ENCODE peak calls at places on chromosomes 1 and 21, in four cellular contexts. F is K562, L is HepG2, T is GM12878. Q is an unnamed sample.

GRCh38 chr1:109307363-109308021 is 681 bp upstream of the MYBPHL start:
- DNase-seq in T (no peak), L (peak; percentile 34), F (no peak), Q (no peak)

GRCh38 chr1:3727042-3727824 is 25.0 kb upstream of the CCDC27 start:
- DNase-seq in F (peak; percentile 83), T (no peak), L (no peak), Q (no peak)

GRCh38 chr1:119475866-119476439 is 31.1 kb upstream of the HSD3B1 start:
- DNase-seq in F (peak; percentile 50), L (peak; percentile 46), T (no peak), Q (peak; percentile 67)

GRCh38 chr1:36530261-36530660 is 47.5 kb upstream of the CSF3R start:
- DNase-seq in F (no peak), T (no peak), L (no peak), Q (no peak)

GRCh38 chr1:231724876-231725647 is 98.5 kb downstream of the DISC1 start:
- DNase-seq in T (no peak), L (peak; percentile 57), F (peak; percentile 54), Q (peak; percentile 77)

GRCh38 chr1:119582801-119583200 is 65.3 kb downstream of the ZNF697 start:
- DNase-seq in L (peak; percentile 39), T (no peak), F (peak; percentile 29), Q (peak; percentile 71)

GRCh38 chr1:12435639-12436344 is 182.2 kb downstream of the DHRS3 start:
- DNase-seq in T (peak; percentile 85), L (no peak), F (no peak), Q (no peak)

GRCh38 chr1:216626394-216627067 is 96.7 kb downstream of the ESRRG start:
- DNase-seq in L (no peak), T (no peak), F (no peak), Q (no peak)

GRCh38 chr1:226979517-226980121 is 39.5 kb downstream of the COQ8A start:
- DNase-seq in T (no peak), F (no peak), L (no peak), Q (no peak)

GRCh38 chr1:58858344-58858673 is 74.5 kb upstream of the JUN start:
- DNase-seq in L (peak; percentile 64), F (no peak), T (peak; percentile 13), Q (no peak)

GRCh38 chr1:213656482-213656881 is 331.3 kb upstream of the PROX1 start:
- DNase-seq in L (peak; percentile 72), T (no peak), F (no peak), Q (no peak)

GRCh38 chr1:212647004-212647403 is 38.4 kb downstream of the ATF3 start:
- DNase-seq in F (no peak), T (no peak), L (no peak), Q (no peak)

GRCh38 chr1:227736814-227737432 is 1.7 kb downstream of the SNAP47 start:
- DNase-seq in L (no peak), F (no peak), T (no peak), Q (no peak)

GRCh38 chr1:58432813-58433668 is 113.5 kb downstream of the OMA1 start:
- DNase-seq in L (no peak), T (peak; percentile 17), F (no peak), Q (no peak)

GRCh38 chr1:10632691-10633090 is 157.9 kb downstream of the PEX14 start:
- DNase-seq in F (no peak), L (no peak), T (no peak), Q (no peak)

GRCh38 chr1:215824245-215824644 is 257.1 kb downstream of the KCTD3 start:
- DNase-seq in L (no peak), F (no peak), T (no peak), Q (no peak)

GRCh38 chr1:167722152-167722869 is 529 bp downstream of the MPZL1 start:
- DNase-seq in F (peak; percentile 79), T (no peak), L (peak; percentile 27), Q (no peak)

GRCh38 chr1:201606581-201606980 is 67.7 kb downstream of the NAV1 start:
- DNase-seq in T (no peak), L (no peak), F (no peak), Q (no peak)

GRCh38 chr1:165904948-165905347 is 77.5 kb downstream of the UCK2 start:
- DNase-seq in F (no peak), T (no peak), L (peak; percentile 72), Q (no peak)

GRCh38 chr1:100036718-100037664 is 67.2 kb downstream of the SLC35A3 start:
- DNase-seq in T (no peak), F (no peak), L (peak; percentile 48), Q (no peak)

GRCh38 chr1:15700510-15700909 is 16.4 kb downstream of the PLEKHM2 start:
- DNase-seq in L (no peak), F (no peak), T (no peak), Q (no peak)

GRCh38 chr21:33109574-33110339 is 39.8 kb downstream of the OLIG1 start:
- DNase-seq in L (no peak), T (no peak), F (peak; percentile 22), Q (peak; percentile 64)

GRCh38 chr21:42526379-42526727 is 12.7 kb downstream of the SLC37A1 start:
- DNase-seq in F (no peak), L (peak; percentile 75), T (no peak), Q (no peak)

GRCh38 chr1:208101661-208102431 is 142.3 kb downstream of the PLXNA2 start:
- DNase-seq in F (no peak), T (no peak), L (peak; percentile 75), Q (no peak)

GRCh38 chr1:216221260-216221700 is 202.0 kb downstream of the USH2A start:
- DNase-seq in T (peak; percentile 27), L (peak; percentile 61), F (no peak), Q (no peak)

GRCh38 chr1:32138965-32139364 is 31.1 kb downstream of the KPNA6 start:
- DNase-seq in F (no peak), T (no peak), L (peak; percentile 57), Q (no peak)

GRCh38 chr1:53340660-53341520 is 13.0 kb upstream of the LRP8 start:
- DNase-seq in L (no peak), F (no peak), T (no peak), Q (no peak)

DNA sequence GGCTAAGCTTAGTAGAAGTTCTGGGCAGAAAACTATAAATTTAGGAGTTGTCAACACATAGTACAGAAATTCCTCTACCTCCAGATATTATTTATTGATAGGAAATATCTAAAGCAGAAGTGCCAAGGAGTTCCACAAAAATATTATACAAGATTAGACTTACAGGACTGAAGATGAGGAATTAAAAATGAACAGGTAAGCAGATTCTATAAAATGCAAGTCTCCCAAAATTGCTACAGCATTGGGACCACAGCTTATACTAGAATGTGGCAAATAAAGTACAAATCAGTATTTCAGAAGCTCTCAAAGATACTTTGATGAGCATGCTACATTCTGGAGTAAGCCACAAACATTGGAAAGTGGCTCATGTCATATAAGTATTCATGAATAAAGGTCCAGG is 50.1 kb upstream of the CACYBP start:
- DNase-seq in F (no peak), L (no peak), T (no peak), Q (no peak)
- TF ChIP-seq GABPA in F (no peak), L (no peak), T (no peak), Q (no peak)

GRCh38 chr1:33420870-33421775 is 9.8 kb downstream of the PHC2 start:
- DNase-seq in F (no peak), L (no peak), T (no peak), Q (no peak)
- TF ChIP-seq GABPA in F (no peak), L (no peak), T (no peak), Q (no peak)

GRCh38 chr1:156675715-156676311 is 1.4 kb downstream of the NES start:
- DNase-seq in T (no peak), F (no peak), L (no peak), Q (no peak)

GRCh38 chr1:156676820-156677615 is at the start of gene NES:
- DNase-seq in L (peak; percentile 75), T (no peak), F (peak; percentile 92), Q (no peak)

GRCh38 chr1:156680056-156680455 is 2.8 kb upstream of the NES start:
- DNase-seq in T (no peak), F (no peak), L (no peak), Q (no peak)

GRCh38 chr1:156676450-156676819 is 772 bp downstream of the NES start:
- DNase-seq in F (no peak), T (no peak), L (no peak), Q (no peak)

GRCh38 chr1:156677616-156678596 is 699 bp upstream of the NES start:
- DNase-seq in T (no peak), F (peak; percentile 77), L (peak; percentile 72), Q (peak; percentile 48)
- TF ChIP-seq GABPA in T (no peak), F (peak; percentile 27), L (peak; percentile 45), Q (no peak)

GRCh38 chr1:88566615-88567387 is 117.3 kb upstream of the PKN2 start:
- DNase-seq in F (no peak), L (no peak), T (no peak), Q (no peak)
- TF ChIP-seq GABPA in F (no peak), L (no peak), T (no peak), Q (no peak)

GRCh38 chr1:2065699-2066098 is 15.5 kb downstream of the PRKCZ start:
- DNase-seq in F (no peak), T (no peak), L (no peak), Q (no peak)
- TF ChIP-seq GABPA in F (no peak), T (no peak), L (no peak), Q (no peak)

DNA sequence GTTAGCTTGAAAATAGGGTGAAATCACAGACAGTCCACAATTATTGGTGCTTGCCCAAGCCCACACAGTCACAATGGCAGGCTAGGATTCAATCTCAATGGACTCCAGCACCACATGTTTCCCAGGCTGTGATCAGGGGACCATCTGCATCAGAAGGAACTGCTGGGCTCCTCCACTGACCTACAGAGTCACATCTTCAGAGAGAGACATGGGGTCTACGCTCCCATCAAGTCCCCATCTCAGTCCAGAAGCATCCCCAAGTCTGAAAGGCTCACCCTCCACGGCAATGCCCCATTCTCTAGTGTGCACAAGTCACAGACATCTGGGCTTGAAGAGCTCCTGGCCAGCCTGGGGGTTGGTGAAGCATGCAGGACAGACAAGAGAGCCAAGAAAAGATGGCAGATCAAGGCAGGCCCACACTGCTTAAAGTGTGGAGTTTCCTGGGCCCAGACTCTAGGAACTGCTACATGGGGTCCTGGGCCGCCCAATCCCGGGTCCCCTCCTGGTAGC is 262.5 kb downstream of the NPHP4 start:
- DNase-seq in L (no peak), F (no peak), T (no peak), Q (no peak)
- TF ChIP-seq GABPA in L (no peak), F (no peak), T (no peak), Q (no peak)